ENCODE peak calls at places on chromosomes 3 and 15, in six cellular contexts. One of them, this sample, is unnamed.

GRCh38 chr3:10453764-10454163 is 51.6 kb downstream of the ATP2B2 start:
- DNase-seq in foreskin fibroblast: no peak
- DNase-seq in progenitor cell of endocrine pancreas: no peak
- DNase-seq in fibroblast of the aortic adventitia: no peak
- DNase-seq in CD4-positive, alpha-beta T cell: no peak
- DNase-seq in OCI-LY7: no peak
- DNase-seq in this sample: no peak

GRCh38 chr15:35047528-35047927 is 37.6 kb downstream of the NANOGP8 start:
- DNase-seq in foreskin fibroblast: no peak
- DNase-seq in progenitor cell of endocrine pancreas: no peak
- DNase-seq in fibroblast of the aortic adventitia: no peak
- DNase-seq in CD4-positive, alpha-beta T cell: no peak
- DNase-seq in OCI-LY7: no peak
- DNase-seq in this sample: no peak

GRCh38 chr3:160159346-160159745 is 65.9 kb upstream of the C3orf80 start:
- DNase-seq in foreskin fibroblast: no peak
- DNase-seq in progenitor cell of endocrine pancreas: no peak
- DNase-seq in fibroblast of the aortic adventitia: no peak
- DNase-seq in CD4-positive, alpha-beta T cell: no peak
- DNase-seq in OCI-LY7: no peak
- DNase-seq in this sample: no peak

GRCh38 chr3:87229113-87229512 is 2.0 kb downstream of the CHMP2B start:
- DNase-seq in foreskin fibroblast: no peak
- DNase-seq in progenitor cell of endocrine pancreas: no peak
- DNase-seq in fibroblast of the aortic adventitia: no peak
- DNase-seq in CD4-positive, alpha-beta T cell: no peak
- DNase-seq in OCI-LY7: no peak
- DNase-seq in this sample: no peak

GRCh38 chr3:113405180-113405579 is 36.1 kb downstream of the CFAP44 start:
- DNase-seq in foreskin fibroblast: peak; percentile 64
- DNase-seq in progenitor cell of endocrine pancreas: no peak
- DNase-seq in fibroblast of the aortic adventitia: peak; percentile 65
- DNase-seq in CD4-positive, alpha-beta T cell: no peak
- DNase-seq in OCI-LY7: no peak
- DNase-seq in this sample: no peak

GRCh38 chr3:56783644-56784451 is 17.9 kb downstream of the ARHGEF3 start:
- DNase-seq in foreskin fibroblast: peak; percentile 86
- DNase-seq in progenitor cell of endocrine pancreas: no peak
- DNase-seq in fibroblast of the aortic adventitia: peak; percentile 90
- DNase-seq in CD4-positive, alpha-beta T cell: peak; percentile 64
- DNase-seq in OCI-LY7: peak; percentile 89
- DNase-seq in this sample: peak; percentile 66

GRCh38 chr3:74349035-74349434 is 265.4 kb downstream of the CNTN3 start:
- DNase-seq in foreskin fibroblast: no peak
- DNase-seq in progenitor cell of endocrine pancreas: no peak
- DNase-seq in fibroblast of the aortic adventitia: no peak
- DNase-seq in CD4-positive, alpha-beta T cell: no peak
- DNase-seq in OCI-LY7: no peak
- DNase-seq in this sample: no peak

GRCh38 chr15:71792521-71792920 is 17.8 kb upstream of the NR2E3 start:
- DNase-seq in foreskin fibroblast: peak; percentile 87
- DNase-seq in progenitor cell of endocrine pancreas: no peak
- DNase-seq in fibroblast of the aortic adventitia: peak; percentile 48
- DNase-seq in CD4-positive, alpha-beta T cell: no peak
- DNase-seq in OCI-LY7: no peak
- DNase-seq in this sample: peak; percentile 16

GRCh38 chr15:72375501-72375845 is 341 bp downstream of the HEXA start:
- DNase-seq in foreskin fibroblast: no peak
- DNase-seq in progenitor cell of endocrine pancreas: no peak
- DNase-seq in fibroblast of the aortic adventitia: no peak
- DNase-seq in CD4-positive, alpha-beta T cell: no peak
- DNase-seq in OCI-LY7: no peak
- DNase-seq in this sample: no peak

GRCh38 chr3:36891651-36892268 is 53.1 kb downstream of the TRANK1 start:
- DNase-seq in foreskin fibroblast: no peak
- DNase-seq in progenitor cell of endocrine pancreas: no peak
- DNase-seq in fibroblast of the aortic adventitia: no peak
- DNase-seq in CD4-positive, alpha-beta T cell: no peak
- DNase-seq in OCI-LY7: peak; percentile 55
- DNase-seq in this sample: no peak

GRCh38 chr3:153026026-153026425 is 136.0 kb upstream of the RAP2B start:
- DNase-seq in foreskin fibroblast: peak; percentile 63
- DNase-seq in progenitor cell of endocrine pancreas: no peak
- DNase-seq in fibroblast of the aortic adventitia: peak; percentile 76
- DNase-seq in CD4-positive, alpha-beta T cell: no peak
- DNase-seq in OCI-LY7: peak; percentile 52
- DNase-seq in this sample: no peak

GRCh38 chr3:113287111-113287817 is 75.9 kb downstream of the BOC start:
- DNase-seq in foreskin fibroblast: peak; percentile 80
- DNase-seq in progenitor cell of endocrine pancreas: no peak
- DNase-seq in fibroblast of the aortic adventitia: peak; percentile 78
- DNase-seq in CD4-positive, alpha-beta T cell: no peak
- DNase-seq in OCI-LY7: no peak
- DNase-seq in this sample: peak; percentile 71

GRCh38 chr3:67357610-67358458 is 296.6 kb downstream of the SUCLG2 start:
- DNase-seq in foreskin fibroblast: peak; percentile 19
- DNase-seq in progenitor cell of endocrine pancreas: no peak
- DNase-seq in fibroblast of the aortic adventitia: peak; percentile 26
- DNase-seq in CD4-positive, alpha-beta T cell: no peak
- DNase-seq in OCI-LY7: peak; percentile 25
- DNase-seq in this sample: no peak

GRCh38 chr3:31462050-31462569 is 70.6 kb upstream of the STT3B start:
- DNase-seq in foreskin fibroblast: no peak
- DNase-seq in progenitor cell of endocrine pancreas: no peak
- DNase-seq in fibroblast of the aortic adventitia: no peak
- DNase-seq in CD4-positive, alpha-beta T cell: peak; percentile 9
- DNase-seq in OCI-LY7: peak; percentile 78
- DNase-seq in this sample: no peak

GRCh38 chr15:39591896-39592315 is 11.0 kb downstream of the THBS1 start:
- DNase-seq in foreskin fibroblast: no peak
- DNase-seq in progenitor cell of endocrine pancreas: no peak
- DNase-seq in fibroblast of the aortic adventitia: peak; percentile 33
- DNase-seq in CD4-positive, alpha-beta T cell: no peak
- DNase-seq in OCI-LY7: no peak
- DNase-seq in this sample: peak; percentile 30

GRCh38 chr3:107241217-107241616 is 136.0 kb upstream of the CCDC54 start:
- DNase-seq in foreskin fibroblast: peak; percentile 36
- DNase-seq in progenitor cell of endocrine pancreas: no peak
- DNase-seq in fibroblast of the aortic adventitia: no peak
- DNase-seq in CD4-positive, alpha-beta T cell: peak; percentile 3
- DNase-seq in OCI-LY7: peak; percentile 59
- DNase-seq in this sample: no peak

GRCh38 chr3:168117853-168118313 is 22.2 kb upstream of the GOLIM4 start:
- DNase-seq in foreskin fibroblast: peak; percentile 23
- DNase-seq in progenitor cell of endocrine pancreas: no peak
- DNase-seq in fibroblast of the aortic adventitia: no peak
- DNase-seq in CD4-positive, alpha-beta T cell: no peak
- DNase-seq in OCI-LY7: no peak
- DNase-seq in this sample: no peak

GRCh38 chr3:66904816-66905543 is 93.1 kb upstream of the KBTBD8 start:
- DNase-seq in foreskin fibroblast: peak; percentile 32
- DNase-seq in progenitor cell of endocrine pancreas: no peak
- DNase-seq in fibroblast of the aortic adventitia: no peak
- DNase-seq in CD4-positive, alpha-beta T cell: no peak
- DNase-seq in OCI-LY7: no peak
- DNase-seq in this sample: no peak

GRCh38 chr15:65101891-65102708 is 12.9 kb downstream of the UBAP1L start:
- DNase-seq in foreskin fibroblast: no peak
- DNase-seq in progenitor cell of endocrine pancreas: no peak
- DNase-seq in fibroblast of the aortic adventitia: no peak
- DNase-seq in CD4-positive, alpha-beta T cell: no peak
- DNase-seq in OCI-LY7: no peak
- DNase-seq in this sample: no peak

GRCh38 chr15:100301905-100302431 is 39.8 kb downstream of the ADAMTS17 start:
- DNase-seq in foreskin fibroblast: no peak
- DNase-seq in progenitor cell of endocrine pancreas: no peak
- DNase-seq in fibroblast of the aortic adventitia: no peak
- DNase-seq in CD4-positive, alpha-beta T cell: no peak
- DNase-seq in OCI-LY7: no peak
- DNase-seq in this sample: no peak

DNA sequence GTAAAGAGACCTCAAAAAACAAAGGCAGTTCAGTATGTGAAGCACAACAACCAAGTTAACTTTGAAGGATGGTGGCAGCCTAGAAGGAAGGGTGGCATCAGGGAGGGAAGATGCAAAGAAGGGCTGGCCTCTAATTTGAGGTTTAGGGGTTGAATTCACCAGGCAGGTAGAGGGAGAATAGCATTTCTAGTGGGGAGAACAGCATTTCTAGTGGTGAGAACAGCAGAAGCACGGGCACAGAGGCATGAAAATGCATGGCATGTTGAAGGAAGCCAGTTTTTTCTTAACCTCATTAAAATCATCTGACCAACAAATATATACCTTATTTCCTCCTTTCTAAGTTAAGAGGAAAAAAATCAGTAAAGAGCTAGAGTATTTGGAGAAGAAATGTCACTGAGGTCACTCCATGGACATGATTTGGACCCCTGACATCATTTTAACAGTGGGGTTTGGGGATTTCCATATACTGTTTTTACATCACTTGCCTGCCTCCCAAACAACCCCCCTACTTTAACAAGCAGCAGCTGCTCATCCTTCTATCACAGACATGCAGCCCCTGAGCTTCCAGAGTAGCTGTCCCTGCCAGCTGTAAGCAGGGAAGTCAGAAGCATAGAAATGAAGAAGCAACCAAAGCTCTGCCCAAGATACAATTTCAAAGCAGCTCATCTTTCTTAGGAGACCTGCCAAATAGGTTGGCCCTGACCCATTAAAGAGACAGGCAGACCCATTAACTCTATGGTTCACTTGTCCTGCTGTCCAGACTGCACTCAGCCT is 2.4 kb upstream of the POPDC2 start:
- DNase-seq in foreskin fibroblast: peak; percentile 75
- DNase-seq in progenitor cell of endocrine pancreas: no peak
- DNase-seq in fibroblast of the aortic adventitia: peak; percentile 39
- DNase-seq in CD4-positive, alpha-beta T cell: no peak
- DNase-seq in OCI-LY7: no peak
- DNase-seq in this sample: no peak
- TF ChIP-seq CTCF in foreskin fibroblast: no peak
- TF ChIP-seq CTCF in progenitor cell of endocrine pancreas: no peak
- TF ChIP-seq CTCF in fibroblast of the aortic adventitia: peak; percentile 41
- TF ChIP-seq CTCF in CD4-positive, alpha-beta T cell: no peak
- TF ChIP-seq CTCF in OCI-LY7: no peak
- TF ChIP-seq CTCF in this sample: no peak

DNA sequence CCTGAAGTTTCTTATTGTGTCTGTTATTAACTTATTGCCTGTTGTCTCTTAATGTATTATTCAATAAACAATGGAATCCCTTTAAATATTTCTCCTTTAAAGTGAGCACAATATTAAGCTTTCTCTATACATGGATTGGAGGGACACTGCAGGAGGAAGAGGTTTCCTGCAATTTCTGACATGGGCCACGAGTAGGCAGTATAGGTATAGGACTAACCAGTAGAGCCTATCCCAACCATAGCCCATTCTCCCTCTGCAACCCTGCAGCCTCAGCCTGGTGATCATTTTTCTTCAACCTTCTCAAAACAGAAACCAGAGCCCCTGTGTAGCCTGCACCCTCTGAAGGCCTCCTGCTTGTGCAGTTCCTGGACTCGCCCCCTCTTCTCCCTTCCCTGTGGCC is 124.8 kb downstream of the NEK10 start:
- DNase-seq in foreskin fibroblast: no peak
- DNase-seq in progenitor cell of endocrine pancreas: no peak
- DNase-seq in fibroblast of the aortic adventitia: no peak
- DNase-seq in CD4-positive, alpha-beta T cell: no peak
- DNase-seq in OCI-LY7: no peak
- DNase-seq in this sample: no peak
- TF ChIP-seq CTCF in foreskin fibroblast: no peak
- TF ChIP-seq CTCF in progenitor cell of endocrine pancreas: no peak
- TF ChIP-seq CTCF in fibroblast of the aortic adventitia: peak; percentile 2
- TF ChIP-seq CTCF in CD4-positive, alpha-beta T cell: no peak
- TF ChIP-seq CTCF in OCI-LY7: peak; percentile 33
- TF ChIP-seq CTCF in this sample: no peak

DNA sequence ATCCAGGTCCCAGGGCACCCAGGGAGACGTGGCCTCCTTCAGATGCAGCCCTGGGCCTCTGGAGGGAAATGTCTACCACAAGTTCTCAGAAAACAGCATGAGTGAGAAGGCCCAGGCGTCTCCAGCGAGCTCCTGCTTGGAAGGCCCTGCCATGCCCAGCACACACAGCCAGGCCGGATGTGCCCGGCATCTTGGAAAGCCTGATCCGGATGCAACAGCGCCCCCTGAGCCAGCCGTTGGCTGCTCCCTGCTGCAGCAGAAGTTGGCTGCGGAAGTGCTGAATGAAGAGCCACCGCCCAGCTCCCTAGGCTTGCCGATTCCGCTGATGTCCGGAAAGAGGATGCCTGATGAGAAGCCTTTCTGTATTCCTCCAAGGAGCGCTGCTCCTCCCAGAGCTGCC is 856 bp downstream of the NPAP1 start:
- DNase-seq in foreskin fibroblast: no peak
- DNase-seq in progenitor cell of endocrine pancreas: no peak
- DNase-seq in fibroblast of the aortic adventitia: no peak
- DNase-seq in CD4-positive, alpha-beta T cell: no peak
- DNase-seq in OCI-LY7: no peak
- DNase-seq in this sample: no peak
- TF ChIP-seq CTCF in foreskin fibroblast: no peak
- TF ChIP-seq CTCF in progenitor cell of endocrine pancreas: no peak
- TF ChIP-seq CTCF in fibroblast of the aortic adventitia: no peak
- TF ChIP-seq CTCF in CD4-positive, alpha-beta T cell: no peak
- TF ChIP-seq CTCF in OCI-LY7: no peak
- TF ChIP-seq CTCF in this sample: no peak

DNA sequence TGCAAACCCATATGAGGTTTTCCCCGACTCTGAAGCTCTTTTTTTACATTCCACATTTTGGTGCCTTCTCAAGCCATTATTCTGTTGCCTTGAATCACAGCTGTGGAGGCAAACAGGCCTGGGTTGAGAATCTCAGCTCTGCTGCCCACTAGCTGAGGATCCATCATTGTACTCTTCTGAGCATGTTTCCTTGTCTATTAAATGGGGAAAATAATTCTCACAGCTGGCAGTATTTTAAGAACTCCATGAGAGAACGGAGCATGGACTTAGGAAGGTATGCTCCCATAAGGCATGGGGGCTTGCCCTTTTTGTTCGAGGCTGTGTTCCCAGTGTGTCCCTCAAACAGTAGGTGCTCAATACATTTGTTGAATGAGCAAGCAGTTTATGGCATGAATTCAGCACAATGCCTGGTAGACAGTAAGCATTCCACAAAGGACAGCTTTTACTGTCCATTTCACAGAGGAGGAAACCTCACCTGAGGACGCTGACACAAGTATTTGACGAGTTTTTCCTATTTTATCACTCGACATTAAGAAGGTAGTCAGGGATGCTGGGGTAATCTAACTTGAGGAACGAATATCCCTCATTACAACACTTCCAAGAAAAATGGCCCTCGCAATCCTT is 2.2 kb upstream of the PTPRG start:
- DNase-seq in foreskin fibroblast: peak; percentile 65
- DNase-seq in progenitor cell of endocrine pancreas: no peak
- DNase-seq in fibroblast of the aortic adventitia: peak; percentile 28
- DNase-seq in CD4-positive, alpha-beta T cell: no peak
- DNase-seq in OCI-LY7: no peak
- DNase-seq in this sample: no peak
- TF ChIP-seq CTCF in foreskin fibroblast: peak; percentile 35
- TF ChIP-seq CTCF in progenitor cell of endocrine pancreas: no peak
- TF ChIP-seq CTCF in fibroblast of the aortic adventitia: peak; percentile 45
- TF ChIP-seq CTCF in CD4-positive, alpha-beta T cell: no peak
- TF ChIP-seq CTCF in OCI-LY7: no peak
- TF ChIP-seq CTCF in this sample: peak; percentile 25